ENCODE peak calls at places on chromosomes 13 and 19, in six cellular contexts. J, F, V, B, L and K are unnamed samples.

GRCh38 chr19:8484331-8484894 is 18.0 kb downstream of the PRAM1 start:
- ATAC-seq in J (peak), B (no peak), L (no peak), F (no peak), V (no peak), K (no peak)

GRCh38 chr19:19071897-19072296 is 8.1 kb downstream of the SLC25A42 start:
- ATAC-seq in J (no peak), B (no peak), L (no peak), V (no peak), F (no peak), K (no peak)

GRCh38 chr13:87128006-87128405 is 543.2 kb upstream of the SLITRK5 start:
- ATAC-seq in L (no peak), V (no peak), B (no peak), J (no peak), F (no peak), K (no peak)

GRCh38 chr19:17124025-17124424 is 48.4 kb downstream of the MYO9B start:
- ATAC-seq in F (no peak), V (no peak), J (no peak), B (no peak), L (no peak), K (no peak)

GRCh38 chr19:45293682-45294081 is 29.0 kb downstream of the CKM start:
- ATAC-seq in L (peak), B (no peak), V (peak), F (no peak), J (no peak), K (peak)

GRCh38 chr13:37270206-37271001 is 164.9 kb upstream of the CSNK1A1L start:
- ATAC-seq in V (no peak), F (no peak), B (no peak), J (no peak), L (no peak), K (no peak)

GRCh38 chr19:30358821-30359580 is 13.2 kb upstream of the ZNF536 start:
- ATAC-seq in L (no peak), B (no peak), V (no peak), J (no peak), F (no peak), K (no peak)

GRCh38 chr13:49532593-49532992 is 36.8 kb downstream of the PHF11 start:
- ATAC-seq in L (no peak), B (no peak), J (no peak), V (no peak), F (peak), K (no peak)

GRCh38 chr19:3284759-3285646 is 60.5 kb downstream of the CELF5 start:
- ATAC-seq in V (peak), B (peak), F (peak), L (peak), J (peak), K (peak)